ENCODE peak calls at places on chromosome 19, in ten cellular contexts. A, Z, W, I, K, U, V, T, N and O are unnamed samples.

GRCh38 chr19:2097330-2098327 is 914 bp downstream of the IZUMO4 start:
- DNase-seq in Z (no peak), N (no peak), I (no peak), U (no peak), A (peak), K (no peak), W (no peak), T (no peak), V (no peak), O (peak)

GRCh38 chr19:40663712-40664692 is 26.4 kb downstream of the NUMBL start:
- DNase-seq in U (peak), T (no peak), K (no peak), A (no peak), I (no peak), W (no peak), Z (no peak), N (no peak), V (peak), O (peak)

GRCh38 chr19:35013820-35014754 is 14.0 kb downstream of the GRAMD1A start:
- DNase-seq in I (no peak), A (peak), T (no peak), U (no peak), Z (no peak), N (no peak), K (no peak), W (no peak), V (no peak), O (peak)

GRCh38 chr19:518292-519231 is 11.3 kb downstream of the TPGS1 start:
- DNase-seq in I (peak), U (no peak), V (peak), W (no peak), T (no peak), A (peak), K (peak), Z (no peak), N (no peak), O (peak)

GRCh38 chr19:7159105-7159933 is 89.8 kb downstream of the ZNF557 start:
- DNase-seq in W (no peak), N (peak), V (no peak), T (no peak), Z (no peak), A (no peak), U (peak), I (peak), K (no peak), O (no peak)

GRCh38 chr19:43316591-43317319 is 36.7 kb upstream of the CD177 start:
- DNase-seq in Z (peak), U (peak), I (no peak), T (peak), W (no peak), K (no peak), V (peak), N (no peak), A (no peak), O (no peak)

GRCh38 chr19:42662714-42663113 is 68.0 kb upstream of the CEACAM8 start:
- DNase-seq in N (no peak), U (no peak), I (no peak), T (no peak), W (no peak), K (no peak), A (no peak), Z (no peak), V (no peak), O (no peak)

GRCh38 chr19:49863935-49864320 is 3.4 kb downstream of the PNKP start:
- DNase-seq in A (no peak), I (no peak), T (no peak), K (no peak), W (no peak), U (no peak), N (no peak), Z (no peak), V (no peak), O (no peak)

GRCh38 chr19:54937926-54938325 is 9.4 kb downstream of the NLRP7 start:
- DNase-seq in V (no peak), I (no peak), T (no peak), W (no peak), A (no peak), U (no peak), K (no peak), N (no peak), Z (no peak), O (no peak)

GRCh38 chr19:52936958-52937334 is 13.7 kb upstream of the ZNF888 start:
- DNase-seq in I (no peak), W (no peak), K (no peak), V (no peak), T (no peak), A (no peak), U (no peak), Z (no peak), N (no peak), O (no peak)

GRCh38 chr19:46919324-46919723 is 58.5 kb downstream of the ARHGAP35 start:
- DNase-seq in N (no peak), T (no peak), V (no peak), Z (no peak), K (no peak), I (no peak), A (no peak), U (peak), W (no peak), O (no peak)

GRCh38 chr19:55275851-55276719 is 3.8 kb downstream of the HSPBP1 start:
- DNase-seq in K (no peak), W (no peak), A (no peak), Z (no peak), U (no peak), N (no peak), V (no peak), T (no peak), I (no peak), O (no peak)

GRCh38 chr19:51810228-51810627 is 15.3 kb downstream of the FPR3 start:
- DNase-seq in A (no peak), N (no peak), W (no peak), V (peak), Z (no peak), U (peak), T (peak), K (no peak), I (no peak), O (no peak)

GRCh38 chr19:47093841-47094240 is 19.7 kb downstream of the ZC3H4 start:
- DNase-seq in I (no peak), K (no peak), W (no peak), V (no peak), U (no peak), A (no peak), T (no peak), N (no peak), Z (no peak), O (no peak)